ENCODE peak calls at places on chromosomes 4 and X, in ten cellular contexts. U is BE2C, Q is H1, X is uterus, R is stomach, I is colonic mucosa, C is A673, A is H9, K is foreskin keratinocyte, Z is thyroid gland. F is an unnamed sample. For H3K4me1, the result is how much of the 10 kb centered on the place peaks cover.

GRCh38 chrX:25523574-25523973 is 507.8 kb upstream of the ARX start:
- DNase-seq in U (peak), Q (peak), X (no peak), R (no peak), I (no peak), C (peak), A (peak), K (no peak), Z (peak), F (peak)

GRCh38 chrX:120242807-120243206 is 7.8 kb upstream of the ZBTB33 start:
- DNase-seq in U (no peak), Q (no peak), X (no peak), R (no peak), I (no peak), C (no peak), A (no peak), K (no peak), Z (no peak), F (no peak)

GRCh38 chrX:30246769-30247489 is at the start of gene MAGEB1:
- DNase-seq in U (no peak), Q (peak), X (no peak), R (no peak), I (no peak), C (peak), A (peak), K (no peak), Z (no peak), F (no peak)

GRCh38 chrX:86133761-86134160 is 14.5 kb upstream of the DACH2 start:
- DNase-seq in U (no peak), Q (no peak), X (no peak), R (no peak), I (no peak), C (peak), A (no peak), K (no peak), Z (no peak), F (no peak)

GRCh38 chrX:10168226-10168625 is 11.5 kb downstream of the CLCN4 start:
- DNase-seq in U (no peak), Q (no peak), X (no peak), R (no peak), I (no peak), C (no peak), A (no peak), K (no peak), Z (peak), F (no peak)

GRCh38 chr4:19309365-19309764 is 942.3 kb upstream of the SLIT2 start:
- DNase-seq in U (no peak), Q (no peak), X (no peak), R (no peak), I (no peak), C (peak), A (no peak), K (peak), Z (no peak), F (no peak)

GRCh38 chr4:183906736-183907651 is 1.9 kb downstream of the STOX2 start:
- DNase-seq in U (peak), Q (no peak), X (no peak), R (no peak), I (no peak), C (peak), A (peak), K (no peak), Z (no peak), F (no peak)

GRCh38 chr4:169283114-169283509 is 12.4 kb upstream of the SH3RF1 start:
- DNase-seq in U (no peak), Q (no peak), X (no peak), R (no peak), I (no peak), C (no peak), A (no peak), K (peak), Z (no peak), F (no peak)

GRCh38 chr4:145956288-145956890 is 17.8 kb upstream of the ZNF827 start:
- DNase-seq in U (peak), Q (no peak), X (no peak), R (no peak), I (peak), C (peak), A (peak), K (peak), Z (peak), F (no peak)

GRCh38 chrX:12978205-12979010 is 3.5 kb downstream of the TMSB4X start:
- DNase-seq in U (no peak), Q (no peak), X (peak), R (peak), I (peak), C (peak), A (peak), K (peak), Z (no peak), F (peak)

GRCh38 chr4:57426779-57427395 is 316.7 kb upstream of the IGFBP7 start:
- DNase-seq in U (peak), Q (peak), X (peak), R (peak), I (peak), C (peak), A (peak), K (peak), Z (peak), F (peak)

GRCh38 chr4:80324171-80324570 is 11.4 kb upstream of the CFAP299 start:
- DNase-seq in U (no peak), Q (no peak), X (no peak), R (no peak), I (no peak), C (no peak), A (no peak), K (no peak), Z (no peak), F (no peak)

GRCh38 chr4:90792689-90793088 is 665.5 kb downstream of the CCSER1 start:
- DNase-seq in U (no peak), Q (no peak), X (no peak), R (no peak), I (no peak), C (no peak), A (no peak), K (no peak), Z (no peak), F (no peak)

GRCh38 chrX:131881194-131881593 is 141.9 kb upstream of the STK26 start:
- DNase-seq in U (no peak), Q (no peak), X (no peak), R (no peak), I (no peak), C (no peak), A (no peak), K (no peak), Z (no peak), F (no peak)

GRCh38 chr4:54676062-54676461 is 18.3 kb downstream of the KIT start:
- DNase-seq in U (no peak), Q (no peak), X (no peak), R (no peak), I (no peak), C (no peak), A (no peak), K (no peak), Z (peak), F (no peak)

GRCh38 chr4:172850838-172851237 is 317.8 kb upstream of the GALNT7 start:
- DNase-seq in U (no peak), Q (no peak), X (no peak), R (no peak), I (no peak), C (peak), A (no peak), K (peak), Z (no peak), F (no peak)

GRCh38 chr4:144820706-144821105 is 174.8 kb downstream of the HHIP start:
- DNase-seq in U (no peak), Q (no peak), X (no peak), R (no peak), I (no peak), C (no peak), A (no peak), K (no peak), Z (no peak), F (no peak)

GRCh38 chrX:139826065-139827044 is 106.5 kb downstream of the ATP11C start:
- DNase-seq in U (peak), Q (no peak), X (no peak), R (no peak), I (no peak), C (peak), A (no peak), K (peak), Z (peak), F (no peak)

GRCh38 chr4:81724925-81725329 is 253.2 kb upstream of the RASGEF1B start:
- DNase-seq in U (no peak), Q (no peak), X (no peak), R (peak), I (peak), C (peak), A (no peak), K (peak), Z (peak), F (peak)

GRCh38 chr4:183370786-183371185 is 48.6 kb upstream of the CLDN24 start:
- DNase-seq in U (no peak), Q (no peak), X (no peak), R (no peak), I (no peak), C (no peak), A (no peak), K (no peak), Z (no peak), F (no peak)

GRCh38 chr4:100428051-100428450 is 89.8 kb downstream of the EMCN start:
- DNase-seq in U (no peak), Q (no peak), X (no peak), R (no peak), I (no peak), C (peak), A (no peak), K (peak), Z (no peak), F (no peak)

GRCh38 chr4:154036856-154037255 is 248.0 kb upstream of the SFRP2 start:
- DNase-seq in U (no peak), Q (no peak), X (no peak), R (no peak), I (no peak), C (no peak), A (no peak), K (no peak), Z (no peak), F (no peak)

GRCh38 chr4:15531792-15532191 is 62.1 kb downstream of the CC2D2A start:
- DNase-seq in U (no peak), Q (no peak), X (no peak), R (no peak), I (no peak), C (no peak), A (no peak), K (no peak), Z (no peak), F (no peak)

GRCh38 chr4:151809716-151810115 is 48.9 kb upstream of the GATB start:
- DNase-seq in U (no peak), Q (no peak), X (no peak), R (no peak), I (no peak), C (no peak), A (no peak), K (no peak), Z (no peak), F (no peak)

GRCh38 chrX:1592128-1592862 is 891 bp downstream of the AKAP17A start:
- DNase-seq in U (no peak), Q (no peak), X (no peak), R (peak), I (peak), C (no peak), A (peak), K (no peak), Z (peak), F (no peak)

GRCh38 chr4:189124149-189124758 is 816.4 kb upstream of the FRG1 start:
- DNase-seq in U (peak), Q (no peak), X (no peak), R (peak), I (no peak), C (peak), A (no peak), K (peak), Z (peak), F (no peak)

GRCh38 chr4:149029056-149029651 is 586.9 kb upstream of the NR3C2 start:
- DNase-seq in U (no peak), Q (no peak), X (no peak), R (peak), I (peak), C (no peak), A (no peak), K (peak), Z (peak), F (no peak)

GRCh38 chr4:176769519-176769918 is 23.2 kb downstream of the VEGFC start:
- DNase-seq in U (no peak), Q (no peak), X (no peak), R (no peak), I (no peak), C (no peak), A (no peak), K (peak), Z (no peak), F (no peak)

GRCh38 chr4:7852568-7853185 is 87.0 kb downstream of the AFAP1 start:
- DNase-seq in U (no peak), Q (no peak), X (no peak), R (no peak), I (no peak), C (no peak), A (no peak), K (peak), Z (no peak), F (no peak)

GRCh38 chr4:107094332-107094731 is 58.2 kb upstream of the DKK2 start:
- DNase-seq in U (no peak), Q (no peak), X (no peak), R (no peak), I (no peak), C (peak), A (peak), K (peak), Z (no peak), F (no peak)

GRCh38 chr4:153205757-153206156 is 1.5 kb downstream of the TRIM2 start:
- DNase-seq in U (no peak), Q (no peak), X (no peak), R (peak), I (peak), C (no peak), A (peak), K (peak), Z (peak), F (no peak)

GRCh38 chr4:183333202-183333601 is 11.0 kb upstream of the CLDN24 start:
- DNase-seq in U (no peak), Q (no peak), X (no peak), R (no peak), I (no peak), C (no peak), A (no peak), K (no peak), Z (no peak), F (no peak)

DNA sequence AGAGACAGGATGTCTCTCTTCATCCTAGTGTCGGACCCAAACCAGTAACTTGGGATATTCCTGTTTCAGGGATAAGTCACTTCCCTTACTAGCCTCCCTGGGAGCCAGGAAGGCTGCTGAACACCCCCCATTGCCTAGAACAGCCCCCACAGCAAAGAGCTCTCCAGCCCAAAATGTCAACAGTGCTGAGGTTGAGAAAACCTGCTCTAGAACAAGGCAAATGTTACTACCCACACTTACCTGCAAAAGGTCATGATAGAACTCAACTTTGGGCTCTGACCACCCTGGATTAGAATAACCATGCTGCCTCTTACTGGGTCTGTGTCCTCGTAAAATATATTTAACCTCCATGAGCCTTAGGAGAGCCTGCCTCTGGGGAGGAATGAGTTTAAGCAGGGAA is 20.3 kb downstream of the BEX3 start:
- DNase-seq in U (no peak), Q (no peak), X (no peak), R (no peak), I (no peak), C (no peak), A (no peak), K (no peak), Z (no peak), F (no peak)
- H3K4me1 ChIP-seq in U (under half), Q (under half), X (under half), R (under half), I (under half), C (under half), A (under half), K (under half), Z (under half), F (under half)

GRCh38 chr4:109662786-109663185 is 40.5 kb downstream of the CASP6 start:
- DNase-seq in U (no peak), Q (no peak), X (no peak), R (no peak), I (no peak), C (no peak), A (no peak), K (no peak), Z (no peak), F (no peak)
- TF ChIP-seq CTCF in U (no peak), Q (no peak), X (no peak), R (no peak), I (no peak), C (no peak), A (no peak), K (no peak), Z (no peak), F (no peak)

DNA sequence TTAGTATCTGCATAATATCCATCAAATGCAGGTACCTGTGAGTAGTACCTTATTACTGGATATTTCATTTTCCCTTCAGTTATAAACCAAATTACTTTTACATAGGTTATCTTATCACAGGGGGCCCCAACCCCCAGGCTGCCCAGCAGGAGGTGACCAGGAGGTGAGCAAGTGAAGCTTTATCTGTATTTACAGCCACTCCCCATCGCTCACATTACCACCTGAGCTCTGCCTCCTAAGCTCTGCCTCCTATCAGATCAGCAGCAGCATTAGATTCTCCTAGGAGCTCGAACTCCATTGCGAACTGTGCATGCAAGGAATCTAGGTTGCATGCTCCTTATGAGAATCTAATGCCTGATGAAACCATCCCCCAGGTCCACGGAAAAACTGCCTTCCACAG is 6.3 kb downstream of the PRSS12 start:
- DNase-seq in U (no peak), Q (no peak), X (no peak), R (no peak), I (no peak), C (no peak), A (no peak), K (no peak), Z (no peak), F (no peak)
- H3K4me1 ChIP-seq in U (under half), Q (under half), X (under half), R (under half), I (under half), C (under half), A (under half), K (under half), Z (under half), F (under half)

GRCh38 chr4:69787879-69788278 is 27.5 kb upstream of the SULT1B1 start:
- DNase-seq in U (no peak), Q (no peak), X (no peak), R (no peak), I (no peak), C (no peak), A (no peak), K (peak), Z (no peak), F (no peak)
- TF ChIP-seq CTCF in U (no peak), Q (no peak), X (no peak), R (no peak), I (no peak), C (no peak), A (no peak), K (no peak), Z (no peak), F (no peak)

GRCh38 chr4:3388461-3389185 is 53.1 kb upstream of the HGFAC start:
- DNase-seq in U (no peak), Q (no peak), X (no peak), R (no peak), I (no peak), C (peak), A (no peak), K (peak), Z (peak), F (peak)
- H3K4me1 ChIP-seq in U (under half), Q (under half), X (under half), R (half or more), I (under half), C (under half), A (under half), K (under half), Z (under half), F (half or more)

GRCh38 chrX:150621652-150622051 is 53.2 kb downstream of the MTM1 start:
- DNase-seq in U (no peak), Q (no peak), X (no peak), R (no peak), I (no peak), C (no peak), A (no peak), K (no peak), Z (no peak), F (no peak)

GRCh38 chrX:150623583-150623982 is 55.2 kb downstream of the MTM1 start:
- DNase-seq in U (no peak), Q (no peak), X (no peak), R (no peak), I (no peak), C (peak), A (no peak), K (no peak), Z (no peak), F (no peak)

GRCh38 chrX:150627957-150628356 is 59.5 kb downstream of the MTM1 start:
- DNase-seq in U (no peak), Q (no peak), X (no peak), R (no peak), I (no peak), C (no peak), A (no peak), K (no peak), Z (no peak), F (no peak)

GRCh38 chrX:150625107-150625506 is 56.7 kb downstream of the MTM1 start:
- DNase-seq in U (no peak), Q (no peak), X (no peak), R (no peak), I (no peak), C (no peak), A (no peak), K (no peak), Z (no peak), F (no peak)

DNA sequence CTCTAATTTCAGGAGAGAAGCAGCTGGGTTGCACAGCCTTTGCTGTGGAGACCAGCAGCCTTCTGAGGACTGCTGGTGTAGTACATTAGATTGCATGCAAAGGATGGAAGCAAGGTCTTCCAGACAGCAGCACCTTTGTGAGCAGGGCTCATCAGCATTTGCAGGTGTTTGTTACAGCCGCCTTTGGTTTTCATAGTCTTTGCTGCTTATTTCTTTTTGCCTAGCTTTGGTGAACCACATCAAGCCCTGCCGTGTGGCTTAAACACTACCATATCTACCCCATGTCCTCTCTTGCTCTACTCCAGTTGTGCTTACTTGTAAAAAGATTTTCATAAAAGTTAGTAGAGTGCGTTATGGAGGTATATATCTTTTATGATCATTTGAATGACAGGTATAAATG is 57.5 kb downstream of the MTM1 start:
- DNase-seq in U (no peak), Q (no peak), X (no peak), R (no peak), I (no peak), C (no peak), A (no peak), K (no peak), Z (no peak), F (no peak)
- TF ChIP-seq CTCF in U (no peak), Q (no peak), X (no peak), R (no peak), I (no peak), C (no peak), A (no peak), K (no peak), Z (no peak), F (no peak)

DNA sequence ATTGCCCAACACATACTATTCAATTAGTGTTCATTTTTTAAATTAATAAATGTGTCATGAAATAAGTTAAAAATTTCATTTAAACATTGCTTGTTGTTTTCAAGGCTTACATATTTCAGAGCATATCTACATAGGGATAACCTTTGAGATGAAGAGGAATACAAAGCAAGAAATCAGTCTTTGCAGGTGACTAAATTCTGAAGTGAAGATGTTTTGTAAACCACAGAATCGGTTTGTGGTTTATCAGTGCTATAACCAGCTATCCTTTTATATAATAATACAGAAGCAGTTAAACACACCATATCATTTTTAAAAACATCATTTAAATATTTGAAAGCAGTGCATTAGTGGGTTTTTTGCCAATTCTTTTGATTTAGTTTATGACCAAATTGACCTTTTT is 26.9 kb downstream of the FAM241A start:
- DNase-seq in U (no peak), Q (no peak), X (no peak), R (no peak), I (no peak), C (no peak), A (no peak), K (no peak), Z (no peak), F (no peak)
- H3K4me1 ChIP-seq in U (under half), Q (under half), X (under half), R (under half), I (under half), C (under half), A (under half), K (under half), Z (under half), F (under half)

F was measured in heart right ventricle.